ENCODE peak calls at places on chromosomes 11 and 22, in six cellular contexts. H is HCT116; R is A549; X is ascending aorta; W is AG04450; F is CD8-positive, alpha-beta memory T cell. D is an unnamed sample.
A peak's percentile ranks its signal among the peaks of the same experiment; 100 is the strongest.

GRCh38 chr11:67384851-67385366 is 6.9 kb upstream of the RAD9A start:
- DNase-seq in H (no peak), F (no peak), R (no peak), W (no peak), X (no peak), D (no peak)

GRCh38 chr11:22244986-22245592 is 52.2 kb downstream of the ANO5 start:
- DNase-seq in W (peak; percentile 1), F (no peak), R (peak; percentile 6), H (peak; percentile 15), X (no peak), D (peak; percentile 8)

GRCh38 chr11:65266210-65266609 is 4.4 kb downstream of the POLA2 start:
- DNase-seq in W (no peak), H (no peak), X (no peak), F (no peak), R (no peak), D (no peak)

GRCh38 chr11:17399236-17399635 is 10.8 kb upstream of the KCNJ11 start:
- DNase-seq in H (no peak), X (no peak), R (no peak), F (no peak), W (no peak), D (no peak)

GRCh38 chr22:48192920-48193319 is 1430.5 kb downstream of the TBC1D22A start:
- DNase-seq in R (no peak), H (no peak), X (no peak), W (no peak), F (no peak), D (no peak)

GRCh38 chr11:57675176-57675941 is 7.4 kb downstream of the ZDHHC5 start:
- DNase-seq in W (no peak), R (no peak), F (no peak), X (no peak), H (no peak), D (no peak)

GRCh38 chr11:44575288-44575672 is 9.8 kb downstream of the CD82 start:
- DNase-seq in R (no peak), H (no peak), X (no peak), W (no peak), F (no peak), D (no peak)

GRCh38 chr11:59135648-59136461 is 6.8 kb upstream of the FAM111A start:
- DNase-seq in X (peak; percentile 21), F (peak; percentile 81), R (peak; percentile 77), H (peak; percentile 49), W (peak; percentile 39), D (peak; percentile 49)

GRCh38 chr22:41770715-41771452 is 29.6 kb upstream of the CCDC134 start:
- DNase-seq in X (no peak), R (no peak), H (no peak), W (no peak), F (no peak), D (no peak)

GRCh38 chr22:29006346-29006745 is 55.3 kb downstream of the C22orf31 start:
- DNase-seq in F (no peak), R (no peak), H (no peak), W (no peak), X (no peak), D (no peak)

GRCh38 chr22:43411040-43411919 is 534 bp upstream of the MPPED1 start:
- DNase-seq in R (no peak), W (no peak), H (no peak), X (no peak), F (no peak), D (no peak)

GRCh38 chr11:208917-209260 is 1.4 kb downstream of the RIC8A start:
- DNase-seq in F (no peak), H (no peak), W (no peak), R (peak; percentile 18), X (no peak), D (no peak)

GRCh38 chr22:40499187-40499753 is 128.9 kb downstream of the SGSM3 start:
- DNase-seq in R (peak; percentile 60), H (peak; percentile 79), W (peak; percentile 90), F (no peak), X (no peak), D (peak; percentile 42)

GRCh38 chr11:128610765-128611617 is 23.6 kb upstream of the ETS1 start:
- DNase-seq in H (no peak), W (no peak), R (no peak), X (no peak), F (peak; percentile 13), D (peak; percentile 91)

GRCh38 chr11:47881145-47881544 is 33.0 kb upstream of the NUP160 start:
- DNase-seq in F (no peak), W (no peak), R (no peak), H (no peak), X (no peak), D (no peak)

GRCh38 chr11:67436459-67437081 is 912 bp downstream of the PTPRCAP start:
- DNase-seq in R (no peak), W (no peak), X (no peak), H (no peak), F (peak; percentile 48), D (peak; percentile 75)

GRCh38 chr11:68212421-68213134 is 518 bp downstream of the KMT5B start:
- DNase-seq in F (peak; percentile 64), R (peak; percentile 76), W (peak; percentile 43), H (peak; percentile 37), X (no peak), D (no peak)

GRCh38 chr11:12890476-12890875 is 118.6 kb upstream of the RASSF10 start:
- DNase-seq in H (no peak), R (no peak), W (no peak), F (no peak), X (no peak), D (no peak)

GRCh38 chr22:23408321-23408720 is 171.8 kb downstream of the IGLL1 start:
- DNase-seq in W (no peak), H (no peak), R (no peak), X (no peak), F (no peak), D (no peak)

GRCh38 chr11:44638032-44638431 is 72.6 kb downstream of the CD82 start:
- DNase-seq in W (no peak), H (no peak), X (no peak), R (no peak), F (no peak), D (no peak)

GRCh38 chr11:114063149-114063828 is 3.8 kb downstream of the ZBTB16 start:
- DNase-seq in R (no peak), H (no peak), F (no peak), W (no peak), X (no peak), D (no peak)

GRCh38 chr11:118688851-118689502 is 9.5 kb upstream of the TREH start:
- DNase-seq in R (no peak), X (no peak), H (no peak), W (no peak), F (no peak), D (no peak)
- H3K4me3 ChIP-seq in R (no peak overlapping the region), X (no peak overlapping the region), H (peak overlapping the region; percentile 26), W (no peak overlapping the region), F (no peak overlapping the region), D (no peak overlapping the region)

DNA sequence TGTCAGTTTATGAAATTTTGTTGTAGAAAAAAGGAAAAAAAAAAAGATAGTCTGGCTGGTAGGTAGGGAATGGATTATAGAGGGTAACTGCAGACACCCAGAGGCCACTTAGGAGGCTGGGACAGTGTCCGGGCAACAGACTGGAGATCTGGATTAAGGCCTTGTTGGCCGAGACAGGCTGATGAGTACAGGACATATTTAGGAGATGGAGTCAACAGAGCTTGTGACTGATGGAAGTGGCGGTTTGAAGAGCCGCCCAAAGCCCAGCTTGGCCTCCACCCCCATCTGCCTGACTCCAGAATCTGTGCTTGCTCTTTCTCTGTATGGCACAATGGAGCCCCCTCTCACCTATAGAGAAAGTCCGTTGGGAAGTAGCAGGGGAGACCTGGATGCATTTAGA is 7.6 kb downstream of the PLEKHB1 start:
- DNase-seq in R (no peak), W (no peak), H (no peak), F (no peak), X (no peak), D (no peak)
- H3K4me3 ChIP-seq in R (no peak overlapping the region), W (no peak overlapping the region), H (no peak overlapping the region), F (no peak overlapping the region), X (no peak overlapping the region), D (no peak overlapping the region)

GRCh38 chr22:49948573-49948957 is 12.0 kb upstream of the PIM3 start:
- DNase-seq in F (no peak), R (no peak), W (no peak), X (no peak), H (no peak), D (no peak)
- H3K4me3 ChIP-seq in F (no peak overlapping the region), R (no peak overlapping the region), W (no peak overlapping the region), X (no peak overlapping the region), H (no peak overlapping the region), D (no peak overlapping the region)

GRCh38 chr11:10899542-10899830 is 41.6 kb upstream of the ZBED5 start:
- DNase-seq in F (no peak), H (no peak), W (no peak), R (no peak), X (peak; percentile 45), D (no peak)
- H3K4me3 ChIP-seq in F (no peak overlapping the region), H (peak overlapping the region; percentile 40), W (peak overlapping the region; percentile 31), R (no peak overlapping the region), X (no peak overlapping the region), D (no peak overlapping the region)

D was measured in GM12864.